ENCODE peak calls at places on chromosomes 5 and 9, in eight cellular contexts. S is dorsolateral prefrontal cortex; K is mesothelial cell of epicardium; B is neural crest cell; E is CD4-positive, alpha-beta T cell; J is GM12878; W is uterus; U is spleen. M is an unnamed sample.

GRCh38 chr5:107431998-107432397 is 238.7 kb downstream of the EFNA5 start:
- DNase-seq in B (no peak), K (no peak), E (no peak), W (no peak), J (no peak), S (no peak), U (no peak), M (no peak)

GRCh38 chr5:123099514-123100151 is 10.6 kb downstream of the PRDM6 start:
- DNase-seq in U (no peak), B (peak; percentile 38), S (no peak), J (no peak), E (no peak), K (no peak), W (no peak), M (no peak)

GRCh38 chr5:50420343-50420935 is 20.6 kb downstream of the EMB start:
- DNase-seq in K (no peak), J (no peak), B (no peak), U (no peak), W (no peak), S (no peak), E (no peak), M (no peak)

GRCh38 chr5:98349251-98349989 is 424.0 kb upstream of the RGMB start:
- DNase-seq in U (no peak), J (no peak), E (no peak), B (no peak), S (no peak), K (no peak), W (no peak), M (no peak)

GRCh38 chr9:89929721-89930480 is 325.1 kb downstream of the GADD45G start:
- DNase-seq in J (no peak), S (no peak), B (no peak), U (no peak), K (no peak), E (no peak), W (no peak), M (no peak)

GRCh38 chr9:127825319-127826051 is 22.8 kb downstream of the FPGS start:
- DNase-seq in J (no peak), W (no peak), K (no peak), E (no peak), U (peak; percentile 85), B (peak; percentile 89), S (peak; percentile 32), M (no peak)

GRCh38 chr9:87683751-87684626 is 41.9 kb upstream of the CTSL start:
- DNase-seq in S (no peak), W (no peak), B (no peak), U (no peak), E (no peak), K (no peak), J (no peak), M (no peak)

GRCh38 chr9:70574222-70574837 is 159.9 kb upstream of the KLF9 start:
- DNase-seq in K (no peak), W (peak; percentile 39), B (no peak), S (no peak), J (no peak), U (no peak), E (no peak), M (no peak)

GRCh38 chr5:173645437-173645807 is 29.0 kb upstream of the BOD1 start:
- DNase-seq in U (no peak), E (no peak), B (no peak), S (no peak), J (no peak), K (no peak), W (no peak), M (no peak)

GRCh38 chr9:34282096-34282495 is 47.0 kb downstream of the KIF24 start:
- DNase-seq in E (no peak), S (no peak), W (no peak), K (no peak), U (no peak), J (no peak), B (no peak), M (no peak)

GRCh38 chr5:67414712-67415111 is 218.1 kb upstream of the CD180 start:
- DNase-seq in W (no peak), U (no peak), S (no peak), J (no peak), E (no peak), K (no peak), B (no peak), M (no peak)

GRCh38 chr5:123819818-123820217 is 307.8 kb downstream of the CSNK1G3 start:
- DNase-seq in U (no peak), W (no peak), E (no peak), K (no peak), B (no peak), S (no peak), J (no peak), M (no peak)

GRCh38 chr5:76709762-76710161 is 6.2 kb upstream of the F2R start:
- DNase-seq in U (no peak), E (no peak), W (no peak), S (no peak), K (no peak), J (no peak), B (no peak), M (no peak)

GRCh38 chr5:40654377-40655006 is 25.2 kb upstream of the PTGER4 start:
- DNase-seq in B (no peak), J (no peak), S (no peak), W (no peak), E (no peak), K (no peak), U (no peak), M (no peak)

GRCh38 chr5:137605377-137605776 is 106.3 kb upstream of the SPOCK1 start:
- DNase-seq in B (no peak), J (no peak), S (peak; percentile 58), W (no peak), U (no peak), E (no peak), K (no peak), M (no peak)

DNA sequence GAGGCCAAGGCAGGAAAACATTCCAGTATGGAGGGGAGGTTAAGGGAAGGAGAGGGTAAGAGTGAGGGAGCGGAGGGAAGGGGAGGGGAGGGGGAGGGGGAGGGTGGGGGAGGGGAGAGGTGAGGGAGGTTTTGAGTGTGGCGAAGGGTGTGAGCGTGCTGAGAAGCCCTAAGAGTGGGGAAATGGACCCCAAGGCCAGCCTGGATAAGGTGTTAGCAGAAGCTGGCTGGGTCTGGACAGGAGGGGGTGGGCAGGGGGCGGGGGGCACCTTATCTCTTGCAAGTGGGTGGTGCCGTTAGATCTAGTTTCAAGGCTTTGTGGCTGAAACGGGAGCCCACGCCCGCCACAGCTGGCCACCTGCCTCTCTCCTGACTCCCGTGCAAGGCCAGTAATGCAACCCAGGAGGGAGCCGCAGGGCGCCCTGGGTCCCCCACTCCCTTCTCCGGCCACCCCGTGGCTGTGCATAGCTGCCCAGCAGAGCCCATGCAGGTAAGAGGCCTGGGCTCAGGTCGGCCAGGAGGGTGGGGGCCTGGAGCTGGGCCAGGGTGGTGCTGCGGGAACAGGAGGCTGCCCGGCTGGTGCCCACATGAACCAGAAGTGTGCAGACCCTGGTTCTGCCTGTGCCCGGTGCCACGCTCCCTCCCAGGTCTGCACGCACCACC is 682 bp downstream of the RNF224 start:
- DNase-seq in U (no peak), J (no peak), E (no peak), K (no peak), W (no peak), B (no peak), S (no peak), M (no peak)
- TF ChIP-seq CTCF in U (no peak), J (no peak), E (no peak), K (no peak), W (no peak), B (no peak), S (no peak), M (no peak)

GRCh38 chr5:178588769-178589168 is 1.4 kb downstream of the COL23A1 start:
- DNase-seq in W (no peak), J (no peak), K (no peak), U (no peak), E (no peak), S (no peak), B (no peak), M (no peak)

GRCh38 chr5:178590924-178591423 is 781 bp upstream of the COL23A1 start:
- DNase-seq in W (no peak), B (no peak), K (no peak), E (no peak), S (no peak), J (no peak), U (no peak), M (no peak)

GRCh38 chr5:178587793-178588611 is 2.2 kb downstream of the COL23A1 start:
- DNase-seq in J (no peak), W (no peak), K (no peak), S (no peak), B (no peak), E (no peak), U (no peak), M (no peak)

GRCh38 chr5:178590141-178590923 is at the start of gene COL23A1:
- DNase-seq in K (peak; percentile 47), W (peak; percentile 33), S (no peak), E (peak; percentile 24), U (peak; percentile 90), B (peak; percentile 66), J (no peak), M (no peak)

GRCh38 chr5:178589180-178590140 is 733 bp downstream of the COL23A1 start:
- DNase-seq in U (peak; percentile 81), S (peak; percentile 17), K (peak; percentile 44), W (no peak), E (no peak), J (no peak), B (peak; percentile 43), M (no peak)
- TF ChIP-seq CTCF in U (no peak), S (no peak), K (no peak), W (no peak), E (no peak), J (no peak), B (peak; percentile 37), M (no peak)

GRCh38 chr9:9352877-9353481 is 1259.8 kb downstream of the PTPRD start:
- DNase-seq in E (no peak), K (no peak), S (peak; percentile 12), W (no peak), J (no peak), U (no peak), B (peak; percentile 10), M (no peak)
- TF ChIP-seq CTCF in E (peak; percentile 6), K (peak; percentile 80), S (peak; percentile 84), W (no peak), J (peak; percentile 49), U (peak; percentile 41), B (peak; percentile 86), M (peak; percentile 33)

GRCh38 chr5:83721878-83722779 is 1.5 kb upstream of the HAPLN1 start:
- DNase-seq in S (peak; percentile 75), J (no peak), K (peak; percentile 55), B (peak; percentile 65), W (peak; percentile 27), E (no peak), U (peak; percentile 72), M (no peak)
- TF ChIP-seq CTCF in S (peak; percentile 74), J (peak; percentile 36), K (no peak), B (peak; percentile 63), W (no peak), E (no peak), U (no peak), M (no peak)

DNA sequence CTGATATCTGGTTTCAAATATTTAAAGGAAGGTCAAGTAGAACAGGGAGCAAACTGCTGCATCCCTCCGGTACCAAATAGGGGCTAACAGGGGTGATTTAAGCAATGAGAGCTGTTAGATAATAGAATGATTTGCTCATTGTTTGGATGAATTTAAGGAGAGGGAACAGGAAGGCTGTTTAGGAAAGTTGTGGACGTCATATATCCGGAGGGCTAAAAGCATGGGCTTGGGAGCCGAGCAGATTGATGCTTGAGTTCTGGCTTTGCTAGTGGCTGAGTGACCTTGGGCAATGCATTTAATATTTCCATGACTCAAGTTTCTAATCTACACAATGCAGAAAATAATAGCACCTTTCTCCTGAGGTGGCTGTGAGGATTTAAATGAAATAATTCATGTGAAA is 85.4 kb upstream of the RPS23 start:
- DNase-seq in B (no peak), K (no peak), S (no peak), U (no peak), W (no peak), E (no peak), J (no peak), M (no peak)
- TF ChIP-seq CTCF in B (no peak), K (no peak), S (no peak), U (no peak), W (no peak), E (no peak), J (no peak), M (no peak)